ENCODE peak calls at places on chromosomes 4 and X, in four cellular contexts. One of them, this sample, is unnamed. For H3K4me1, the result is how much of the 10 kb centered on the place peaks cover.

GRCh38 chrX:49273181-49273727 is 3.7 kb downstream of the PPP1R3F start:
- DNase-seq in gastrocnemius medialis: no peak
- DNase-seq in iPS DF 6.9: no peak
- DNase-seq in HCT116: no peak
- DNase-seq in this sample: no peak

GRCh38 chrX:8179653-8180052 is 8.6 kb upstream of the VCX2 start:
- DNase-seq in gastrocnemius medialis: no peak
- DNase-seq in iPS DF 6.9: no peak
- DNase-seq in HCT116: no peak
- DNase-seq in this sample: no peak

GRCh38 chr4:16686195-16686594 is 212.2 kb downstream of the LDB2 start:
- DNase-seq in gastrocnemius medialis: no peak
- DNase-seq in iPS DF 6.9: no peak
- DNase-seq in HCT116: no peak
- DNase-seq in this sample: no peak

GRCh38 chr4:183860110-183860509 is 45.0 kb upstream of the STOX2 start:
- DNase-seq in gastrocnemius medialis: no peak
- DNase-seq in iPS DF 6.9: no peak
- DNase-seq in HCT116: no peak
- DNase-seq in this sample: no peak

GRCh38 chrX:54357414-54358377 is at the start of gene WNK3:
- DNase-seq in gastrocnemius medialis: peak
- DNase-seq in iPS DF 6.9: peak
- DNase-seq in HCT116: no peak
- DNase-seq in this sample: peak

GRCh38 chrX:70171636-70172035 is 5.6 kb upstream of the DGAT2L6 start:
- DNase-seq in gastrocnemius medialis: no peak
- DNase-seq in iPS DF 6.9: no peak
- DNase-seq in HCT116: no peak
- DNase-seq in this sample: no peak

GRCh38 chr4:80173387-80173786 is 23.9 kb upstream of the PRDM8 start:
- DNase-seq in gastrocnemius medialis: no peak
- DNase-seq in iPS DF 6.9: no peak
- DNase-seq in HCT116: no peak
- DNase-seq in this sample: no peak

GRCh38 chr4:121192500-121192899 is 28.4 kb upstream of the TNIP3 start:
- DNase-seq in gastrocnemius medialis: no peak
- DNase-seq in iPS DF 6.9: peak
- DNase-seq in HCT116: peak
- DNase-seq in this sample: no peak

GRCh38 chr4:2280531-2281300 is 18.8 kb upstream of the MXD4 start:
- DNase-seq in gastrocnemius medialis: no peak
- DNase-seq in iPS DF 6.9: no peak
- DNase-seq in HCT116: no peak
- DNase-seq in this sample: no peak

GRCh38 chrX:48919947-48920712 is 1.3 kb upstream of the PIM2 start:
- DNase-seq in gastrocnemius medialis: no peak
- DNase-seq in iPS DF 6.9: no peak
- DNase-seq in HCT116: no peak
- DNase-seq in this sample: no peak

GRCh38 chr4:89172865-89173264 is 61.5 kb downstream of the TIGD2 start:
- DNase-seq in gastrocnemius medialis: no peak
- DNase-seq in iPS DF 6.9: no peak
- DNase-seq in HCT116: no peak
- DNase-seq in this sample: no peak

GRCh38 chr4:81482344-81482743 is 10.6 kb upstream of the RASGEF1B start:
- DNase-seq in gastrocnemius medialis: no peak
- DNase-seq in iPS DF 6.9: no peak
- DNase-seq in HCT116: no peak
- DNase-seq in this sample: no peak

GRCh38 chr4:128583753-128584712 is 225.5 kb upstream of the JADE1 start:
- DNase-seq in gastrocnemius medialis: peak
- DNase-seq in iPS DF 6.9: no peak
- DNase-seq in HCT116: no peak
- DNase-seq in this sample: no peak

GRCh38 chr4:36285784-36286480 is 4.5 kb downstream of the DTHD1 start:
- DNase-seq in gastrocnemius medialis: no peak
- DNase-seq in iPS DF 6.9: no peak
- DNase-seq in HCT116: peak
- DNase-seq in this sample: no peak

GRCh38 chrX:39450578-39450977 is 647.2 kb downstream of the BCOR start:
- DNase-seq in gastrocnemius medialis: no peak
- DNase-seq in iPS DF 6.9: no peak
- DNase-seq in HCT116: no peak
- DNase-seq in this sample: no peak

GRCh38 chr4:74640111-74640903 is 154.0 kb downstream of the BTC start:
- DNase-seq in gastrocnemius medialis: no peak
- DNase-seq in iPS DF 6.9: no peak
- DNase-seq in HCT116: no peak
- DNase-seq in this sample: no peak

GRCh38 chr4:74933562-74934015 is 673 bp downstream of the PARM1 start:
- DNase-seq in gastrocnemius medialis: no peak
- DNase-seq in iPS DF 6.9: no peak
- DNase-seq in HCT116: no peak
- DNase-seq in this sample: no peak

GRCh38 chrX:106898462-106898861 is 4.7 kb downstream of the RIPPLY1 start:
- DNase-seq in gastrocnemius medialis: no peak
- DNase-seq in iPS DF 6.9: no peak
- DNase-seq in HCT116: no peak
- DNase-seq in this sample: no peak

GRCh38 chr4:174244441-174244840 is 39.0 kb downstream of the FBXO8 start:
- DNase-seq in gastrocnemius medialis: no peak
- DNase-seq in iPS DF 6.9: no peak
- DNase-seq in HCT116: no peak
- DNase-seq in this sample: no peak

GRCh38 chr4:171919314-171919713 is 106.1 kb downstream of the GALNTL6 start:
- DNase-seq in gastrocnemius medialis: no peak
- DNase-seq in iPS DF 6.9: no peak
- DNase-seq in HCT116: no peak
- DNase-seq in this sample: no peak

GRCh38 chrX:9928083-9928482 is 39.1 kb upstream of the CLDN34 start:
- DNase-seq in gastrocnemius medialis: no peak
- DNase-seq in iPS DF 6.9: peak
- DNase-seq in HCT116: no peak
- DNase-seq in this sample: peak

GRCh38 chr4:155854597-155855226 is 11.4 kb downstream of the ASIC5 start:
- DNase-seq in gastrocnemius medialis: no peak
- DNase-seq in iPS DF 6.9: no peak
- DNase-seq in HCT116: no peak
- DNase-seq in this sample: no peak

GRCh38 chr4:189835505-189835904 is 105.2 kb upstream of the FRG1 start:
- DNase-seq in gastrocnemius medialis: no peak
- DNase-seq in iPS DF 6.9: no peak
- DNase-seq in HCT116: no peak
- DNase-seq in this sample: no peak

GRCh38 chr4:94803181-94803580 is 45.4 kb downstream of the BMPR1B start:
- DNase-seq in gastrocnemius medialis: no peak
- DNase-seq in iPS DF 6.9: no peak
- DNase-seq in HCT116: no peak
- DNase-seq in this sample: no peak

DNA sequence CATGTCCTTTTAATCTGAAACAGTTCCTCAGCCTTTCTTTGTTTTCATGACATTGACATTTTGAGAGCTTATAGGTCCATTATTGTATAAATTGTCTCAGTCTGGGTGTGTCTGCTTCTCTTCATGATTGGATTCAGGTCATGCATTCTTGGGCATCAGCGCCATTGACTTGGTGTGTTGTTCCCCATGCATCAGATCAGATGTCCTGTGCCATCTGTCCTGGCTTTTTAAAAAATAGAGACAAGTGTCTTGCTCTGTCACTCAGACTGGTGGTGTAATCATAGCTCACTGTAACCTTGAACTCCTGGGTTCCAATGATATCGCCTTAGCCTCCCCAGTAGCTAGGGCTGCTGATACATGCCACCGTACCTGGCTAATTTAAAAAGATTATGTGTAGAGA is 55.7 kb downstream of the TBC1D14 start:
- DNase-seq in gastrocnemius medialis: peak
- DNase-seq in iPS DF 6.9: no peak
- DNase-seq in HCT116: no peak
- DNase-seq in this sample: no peak
- H3K4me1 ChIP-seq in gastrocnemius medialis: under half
- H3K4me1 ChIP-seq in iPS DF 6.9: under half
- H3K4me1 ChIP-seq in HCT116: under half
- H3K4me1 ChIP-seq in this sample: under half

GRCh38 chrX:154487518-154488290 is 1.3 kb upstream of the UBL4A start:
- DNase-seq in gastrocnemius medialis: no peak
- DNase-seq in iPS DF 6.9: no peak
- DNase-seq in HCT116: no peak
- DNase-seq in this sample: no peak
- H3K4me1 ChIP-seq in gastrocnemius medialis: under half
- H3K4me1 ChIP-seq in iPS DF 6.9: under half
- H3K4me1 ChIP-seq in HCT116: under half
- H3K4me1 ChIP-seq in this sample: under half

DNA sequence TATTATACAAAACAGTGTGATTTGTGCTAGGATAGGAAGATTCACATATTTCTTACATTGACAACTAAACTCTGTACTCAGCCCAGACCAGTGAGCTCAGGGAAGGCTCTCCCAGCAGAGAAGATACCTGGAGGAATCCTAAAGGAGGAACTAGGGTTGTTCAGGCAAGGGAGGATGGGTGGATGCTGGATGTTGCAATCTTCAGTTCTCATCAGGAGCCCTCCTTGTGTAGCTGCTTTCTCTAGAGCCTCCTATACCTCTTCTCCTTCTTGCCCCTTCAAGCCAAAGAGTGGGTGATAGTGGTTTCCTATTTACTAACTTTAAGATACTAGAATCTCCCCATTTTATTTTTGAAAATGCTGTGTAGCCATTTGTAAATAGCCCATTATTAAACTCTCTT is 117.3 kb downstream of the NKX6-1 start:
- DNase-seq in gastrocnemius medialis: no peak
- DNase-seq in iPS DF 6.9: no peak
- DNase-seq in HCT116: no peak
- DNase-seq in this sample: no peak
- H3K4me1 ChIP-seq in gastrocnemius medialis: under half
- H3K4me1 ChIP-seq in iPS DF 6.9: under half
- H3K4me1 ChIP-seq in HCT116: under half
- H3K4me1 ChIP-seq in this sample: under half

GRCh38 chr4:131531087-131531486 is 1618.0 kb upstream of the PCDH10 start:
- DNase-seq in gastrocnemius medialis: no peak
- DNase-seq in iPS DF 6.9: no peak
- DNase-seq in HCT116: no peak
- DNase-seq in this sample: no peak
- H3K4me1 ChIP-seq in gastrocnemius medialis: under half
- H3K4me1 ChIP-seq in iPS DF 6.9: under half
- H3K4me1 ChIP-seq in HCT116: under half
- H3K4me1 ChIP-seq in this sample: under half

GRCh38 chrX:50698944-50699343 is 115.0 kb downstream of the SHROOM4 start:
- DNase-seq in gastrocnemius medialis: no peak
- DNase-seq in iPS DF 6.9: no peak
- DNase-seq in HCT116: no peak
- DNase-seq in this sample: no peak
- H3K4me1 ChIP-seq in gastrocnemius medialis: under half
- H3K4me1 ChIP-seq in iPS DF 6.9: under half
- H3K4me1 ChIP-seq in HCT116: under half
- H3K4me1 ChIP-seq in this sample: under half

GRCh38 chr4:7309636-7310035 is 117.3 kb downstream of the SORCS2 start:
- DNase-seq in gastrocnemius medialis: no peak
- DNase-seq in iPS DF 6.9: no peak
- DNase-seq in HCT116: no peak
- DNase-seq in this sample: no peak
- H3K4me1 ChIP-seq in gastrocnemius medialis: under half
- H3K4me1 ChIP-seq in iPS DF 6.9: under half
- H3K4me1 ChIP-seq in HCT116: under half
- H3K4me1 ChIP-seq in this sample: under half

DNA sequence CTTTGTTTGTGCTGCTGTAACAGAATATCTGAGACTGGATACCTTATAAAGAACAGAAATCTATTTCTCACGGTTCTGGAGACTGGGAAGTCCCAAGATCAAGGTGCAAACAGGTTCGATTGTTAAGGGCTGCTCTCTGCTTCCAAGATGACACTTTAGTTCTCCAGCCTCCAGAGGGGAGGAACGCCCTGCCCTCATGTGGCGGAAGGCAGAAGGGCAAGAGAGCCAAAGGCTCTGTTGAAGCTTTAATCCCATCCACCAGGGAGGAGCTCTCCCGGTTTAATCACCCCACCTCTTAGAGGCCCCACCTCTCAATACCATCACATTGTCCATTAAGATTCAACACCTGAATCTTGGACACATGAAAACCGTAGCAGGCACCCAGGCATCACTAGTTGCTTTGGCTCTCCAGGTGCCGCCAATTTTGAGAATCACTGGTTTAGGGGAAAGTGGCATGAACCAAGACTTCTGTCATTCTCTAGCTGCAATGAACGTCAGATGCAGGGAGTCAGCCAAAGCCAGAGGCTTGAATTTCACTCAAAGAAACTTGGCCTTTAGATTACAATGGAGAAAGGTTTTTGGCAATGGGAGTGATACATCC is 15.6 kb downstream of the FHL1 start:
- DNase-seq in gastrocnemius medialis: peak
- DNase-seq in iPS DF 6.9: no peak
- DNase-seq in HCT116: peak
- DNase-seq in this sample: peak
- H3K4me1 ChIP-seq in gastrocnemius medialis: under half
- H3K4me1 ChIP-seq in iPS DF 6.9: under half
- H3K4me1 ChIP-seq in HCT116: under half
- H3K4me1 ChIP-seq in this sample: under half

This sample was measured in H1.